ENCODE peak calls at places on chromosome 17, in five cellular contexts. M, U, O, W and Z are unnamed samples.

GRCh38 chr17:39603304-39604016 is 4.3 kb downstream of the NEUROD2 start:
- DNase-seq in M (peak), U (no peak), O (no peak), W (no peak), Z (no peak)

GRCh38 chr17:9240659-9241370 is 219.5 kb downstream of the NTN1 start:
- DNase-seq in M (no peak), U (peak), O (peak), W (peak), Z (peak)

GRCh38 chr17:66777689-66778225 is 57.2 kb upstream of the CACNG5 start:
- DNase-seq in M (no peak), U (peak), O (no peak), W (peak), Z (no peak)

GRCh38 chr17:75105269-75106080 is 4.3 kb upstream of the ARMC7 start:
- DNase-seq in M (no peak), U (peak), O (peak), W (no peak), Z (peak)

GRCh38 chr17:83162035-83162745 is 82.8 kb downstream of the METRNL start:
- DNase-seq in M (no peak), U (no peak), O (no peak), W (no peak), Z (no peak)

GRCh38 chr17:50660042-50660886 is 25.6 kb downstream of the ABCC3 start:
- DNase-seq in M (no peak), U (peak), O (peak), W (no peak), Z (no peak)

GRCh38 chr17:45108595-45109521 is 23.5 kb downstream of the PLCD3 start:
- DNase-seq in M (no peak), U (no peak), O (peak), W (no peak), Z (no peak)

GRCh38 chr17:31469959-31470358 is 78.5 kb downstream of the RAB11FIP4 start:
- DNase-seq in M (no peak), U (no peak), O (no peak), W (no peak), Z (no peak)

GRCh38 chr17:46115687-46116086 is 77.5 kb downstream of the KANSL1 start:
- DNase-seq in M (no peak), U (peak), O (no peak), W (no peak), Z (no peak)

GRCh38 chr17:10737168-10737622 is 7.4 kb upstream of the TMEM220 start:
- DNase-seq in M (peak), U (peak), O (peak), W (no peak), Z (peak)

GRCh38 chr17:39240631-39241030 is 14.9 kb upstream of the STAC2 start:
- DNase-seq in M (no peak), U (no peak), O (no peak), W (no peak), Z (no peak)

GRCh38 chr17:61574542-61575351 is 16.3 kb downstream of the NACA2 start:
- DNase-seq in M (peak), U (peak), O (peak), W (no peak), Z (peak)

GRCh38 chr17:8117980-8118768 is at the start of gene ALOXE3:
- DNase-seq in M (peak), U (peak), O (peak), W (no peak), Z (no peak)

GRCh38 chr17:81231121-81231645 is 7.7 kb downstream of the TEPSIN start:
- DNase-seq in M (no peak), U (no peak), O (no peak), W (no peak), Z (no peak)

GRCh38 chr17:81228834-81229665 is 6.3 kb upstream of the CEP131 start:
- DNase-seq in M (no peak), U (no peak), O (no peak), W (no peak), Z (no peak)

GRCh38 chr17:81229666-81229920 is 6.8 kb upstream of the CEP131 start:
- DNase-seq in M (no peak), U (no peak), O (no peak), W (no peak), Z (no peak)

GRCh38 chr17:81231766-81232581 is 6.9 kb downstream of the TEPSIN start:
- DNase-seq in M (no peak), U (no peak), O (no peak), W (no peak), Z (no peak)

GRCh38 chr17:81230043-81230820 is 7.5 kb upstream of the CEP131 start:
- DNase-seq in M (no peak), U (no peak), O (no peak), W (no peak), Z (no peak)
- TF ChIP-seq CTCF in M (peak), U (peak), O (no peak), W (peak), Z (peak)

GRCh38 chr17:58520843-58521430 is 6.5 kb upstream of the MTMR4 start:
- DNase-seq in M (no peak), U (peak), O (no peak), W (no peak), Z (peak)
- TF ChIP-seq CTCF in M (peak), U (peak), O (no peak), W (peak), Z (peak)

GRCh38 chr17:35747540-35748017 is 5.5 kb downstream of the GAS2L2 start:
- DNase-seq in M (peak), U (peak), O (peak), W (no peak), Z (peak)

GRCh38 chr17:35748979-35749378 is 4.1 kb downstream of the GAS2L2 start:
- DNase-seq in M (no peak), U (no peak), O (no peak), W (no peak), Z (no peak)

GRCh38 chr17:35748323-35748960 is 4.6 kb downstream of the GAS2L2 start:
- DNase-seq in M (peak), U (peak), O (no peak), W (no peak), Z (no peak)

GRCh38 chr17:35750526-35751395 is 2.3 kb downstream of the GAS2L2 start:
- DNase-seq in M (peak), U (no peak), O (no peak), W (no peak), Z (no peak)

GRCh38 chr17:35749560-35750412 is 3.3 kb downstream of the GAS2L2 start:
- DNase-seq in M (no peak), U (peak), O (no peak), W (no peak), Z (no peak)
- TF ChIP-seq CTCF in M (no peak), U (no peak), O (no peak), W (peak), Z (no peak)

GRCh38 chr17:82129095-82129494 is 31.1 kb upstream of the FASN start:
- DNase-seq in M (no peak), U (no peak), O (no peak), W (no peak), Z (no peak)
- TF ChIP-seq CTCF in M (no peak), U (peak), O (no peak), W (peak), Z (no peak)

GRCh38 chr17:76557368-76558209 is 17.7 kb downstream of the PRCD start:
- DNase-seq in M (peak), U (peak), O (peak), W (peak), Z (peak)
- TF ChIP-seq CTCF in M (peak), U (peak), O (peak), W (peak), Z (peak)

GRCh38 chr17:81429813-81430510 is 34.7 kb downstream of the BAHCC1 start:
- DNase-seq in M (no peak), U (peak), O (no peak), W (no peak), Z (no peak)
- TF ChIP-seq CTCF in M (no peak), U (no peak), O (no peak), W (no peak), Z (no peak)